ENCODE peak calls at places on chromosomes 7 and 10, in ten cellular contexts. C is cardiac fibroblast; T is HCT116; P is effector memory CD4-positive, alpha-beta T cell; I is heart right ventricle; W is epithelial cell of esophagus; Q is H7; B is uterus; A is HFF-Myc; O is brain microvascular endothelial cell. Y is an unnamed sample.

GRCh38 chr7:3427957-3428356 is 126.9 kb downstream of the SDK1 start:
- DNase-seq in C (no peak), T (peak; percentile 7), P (no peak), I (no peak), W (no peak), Q (peak; percentile 13), B (no peak), A (no peak), O (no peak), Y (no peak)

GRCh38 chr10:13885238-13885990 is 298.6 kb downstream of the PRPF18 start:
- DNase-seq in C (no peak), T (no peak), P (no peak), I (no peak), W (no peak), Q (no peak), B (no peak), A (no peak), O (no peak), Y (no peak)

GRCh38 chr7:151850484-151851159 is 26.3 kb downstream of the PRKAG2 start:
- DNase-seq in C (no peak), T (no peak), P (no peak), I (peak; percentile 6), W (no peak), Q (no peak), B (no peak), A (no peak), O (no peak), Y (no peak)

GRCh38 chr7:132072165-132072564 is 504.1 kb downstream of the PLXNA4 start:
- DNase-seq in C (no peak), T (no peak), P (no peak), I (no peak), W (no peak), Q (no peak), B (no peak), A (no peak), O (no peak), Y (no peak)

GRCh38 chr10:73810358-73810734 is 1.1 kb downstream of the NDST2 start:
- DNase-seq in C (no peak), T (no peak), P (no peak), I (no peak), W (no peak), Q (no peak), B (no peak), A (no peak), O (no peak), Y (no peak)

GRCh38 chr7:23462846-23463245 is 7.4 kb downstream of the IGF2BP3 start:
- DNase-seq in C (peak; percentile 72), T (no peak), P (no peak), I (no peak), W (peak; percentile 49), Q (no peak), B (no peak), A (no peak), O (peak; percentile 63), Y (no peak)

GRCh38 chr10:45008524-45009161 is 7.9 kb downstream of the ZNF22 start:
- DNase-seq in C (peak; percentile 92), T (peak; percentile 87), P (no peak), I (no peak), W (peak; percentile 83), Q (peak; percentile 66), B (no peak), A (peak; percentile 89), O (peak; percentile 89), Y (peak; percentile 70)

GRCh38 chr7:26553128-26553527 is 261.5 kb downstream of the SNX10 start:
- DNase-seq in C (no peak), T (no peak), P (no peak), I (no peak), W (no peak), Q (no peak), B (no peak), A (no peak), O (no peak), Y (no peak)

GRCh38 chr7:107212719-107213118 is 43.9 kb downstream of the HBP1 start:
- DNase-seq in C (no peak), T (no peak), P (no peak), I (no peak), W (no peak), Q (no peak), B (no peak), A (no peak), O (no peak), Y (no peak)

GRCh38 chr7:98137826-98138151 is 31.1 kb downstream of the LMTK2 start:
- DNase-seq in C (no peak), T (no peak), P (no peak), I (no peak), W (no peak), Q (no peak), B (no peak), A (no peak), O (no peak), Y (no peak)

GRCh38 chr10:116849271-116850057 is at the start of gene ENO4:
- DNase-seq in C (peak; percentile 79), T (peak; percentile 90), P (no peak), I (peak; percentile 68), W (peak; percentile 90), Q (peak; percentile 95), B (peak; percentile 69), A (peak; percentile 43), O (peak; percentile 77), Y (peak; percentile 30)

GRCh38 chr10:116829711-116830110 is 19.6 kb upstream of the ENO4 start:
- DNase-seq in C (no peak), T (no peak), P (no peak), I (no peak), W (no peak), Q (no peak), B (no peak), A (no peak), O (no peak), Y (no peak)

GRCh38 chr10:52074505-52074904 is 239.6 kb upstream of the DKK1 start:
- DNase-seq in C (no peak), T (no peak), P (no peak), I (no peak), W (no peak), Q (no peak), B (no peak), A (no peak), O (no peak), Y (no peak)

DNA sequence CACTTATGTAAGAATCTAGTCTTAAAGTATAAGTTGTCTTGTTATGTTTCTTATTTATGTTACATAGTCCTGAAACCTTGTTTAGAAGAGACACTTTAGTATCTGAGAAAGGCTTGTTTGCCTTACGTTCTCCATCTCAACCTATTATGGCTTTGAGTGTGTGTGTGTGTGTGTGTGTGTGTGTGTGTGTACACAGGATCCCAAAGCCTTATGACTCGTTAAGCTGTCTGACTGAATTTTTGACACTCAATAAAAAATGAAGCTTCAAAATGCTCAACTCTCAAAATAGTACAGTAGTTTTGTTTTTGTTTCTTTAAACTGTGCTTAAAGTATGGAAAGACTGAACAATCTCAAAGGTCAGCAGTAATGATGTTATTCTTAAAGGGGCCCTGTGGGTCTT is 18.0 kb downstream of the CALU start:
- DNase-seq in C (no peak), T (no peak), P (no peak), I (no peak), W (no peak), Q (no peak), B (no peak), A (no peak), O (no peak), Y (no peak)
- H3K4me3 ChIP-seq in C (no peak overlapping the region), T (no peak overlapping the region), P (no peak overlapping the region), I (no peak overlapping the region), W (no peak overlapping the region), Q (no peak overlapping the region), B (no peak overlapping the region), A (no peak overlapping the region), O (no peak overlapping the region), Y (no peak overlapping the region)

DNA sequence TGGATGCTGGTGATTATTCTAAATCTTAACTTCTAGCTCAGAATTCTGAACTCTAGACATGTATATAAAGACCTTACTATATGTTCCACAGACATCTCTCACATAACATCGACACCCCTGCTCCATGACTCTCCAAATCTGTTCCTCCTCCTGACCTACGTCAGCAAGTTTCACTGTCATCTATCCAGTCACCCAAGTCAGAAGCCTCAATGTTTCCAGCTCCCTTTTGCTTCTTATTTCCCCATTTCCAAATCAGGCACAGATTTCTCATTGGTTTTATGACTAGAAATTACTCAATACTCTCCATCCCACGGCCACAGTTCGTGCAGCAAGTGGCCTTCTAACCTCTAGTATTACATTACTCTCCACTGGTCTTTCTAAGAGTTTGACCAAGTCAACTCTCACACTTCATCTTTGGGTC is 28.5 kb downstream of the EPC1 start:
- DNase-seq in C (no peak), T (no peak), P (no peak), I (no peak), W (no peak), Q (no peak), B (no peak), A (no peak), O (no peak), Y (no peak)
- H3K4me3 ChIP-seq in C (no peak overlapping the region), T (no peak overlapping the region), P (peak overlapping the region; percentile 27), I (no peak overlapping the region), W (no peak overlapping the region), Q (no peak overlapping the region), B (no peak overlapping the region), A (no peak overlapping the region), O (no peak overlapping the region), Y (no peak overlapping the region)

DNA sequence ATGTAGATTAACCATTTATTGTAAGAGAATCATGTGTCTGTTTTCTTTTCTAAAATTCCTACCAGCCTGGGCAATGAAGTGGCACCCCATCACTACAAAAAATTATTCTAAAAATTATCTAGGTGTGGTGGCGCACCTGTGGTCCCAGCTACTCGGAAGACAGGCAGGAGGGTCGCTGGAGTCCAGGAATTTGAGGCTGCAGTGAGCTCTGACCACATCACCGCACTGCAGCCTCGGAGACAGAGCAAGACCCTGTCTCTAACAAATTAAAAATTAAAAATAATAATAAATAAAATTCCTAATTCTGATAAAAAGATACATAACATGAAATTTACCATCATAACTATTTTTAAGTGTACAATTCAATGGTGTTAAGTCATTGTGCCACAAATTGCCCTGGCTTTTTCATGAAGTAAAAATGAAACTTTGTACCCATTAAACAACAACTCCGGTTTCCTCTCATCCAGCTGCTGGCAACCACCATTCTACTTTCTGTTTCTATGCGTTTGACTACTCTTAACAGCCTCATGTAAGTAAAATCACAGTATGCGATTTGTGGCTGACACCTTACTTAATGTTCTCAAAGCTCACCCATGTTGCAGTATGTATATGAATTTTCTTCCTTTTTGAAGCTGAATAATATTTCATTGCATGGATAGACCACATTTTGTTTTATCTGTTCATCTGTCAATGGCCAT is 20.6 kb upstream of the USP6NL start:
- DNase-seq in C (no peak), T (no peak), P (no peak), I (no peak), W (no peak), Q (no peak), B (no peak), A (no peak), O (no peak), Y (no peak)
- H3K4me3 ChIP-seq in C (no peak overlapping the region), T (no peak overlapping the region), P (no peak overlapping the region), I (no peak overlapping the region), W (no peak overlapping the region), Q (no peak overlapping the region), B (no peak overlapping the region), A (no peak overlapping the region), O (no peak overlapping the region), Y (no peak overlapping the region)

DNA sequence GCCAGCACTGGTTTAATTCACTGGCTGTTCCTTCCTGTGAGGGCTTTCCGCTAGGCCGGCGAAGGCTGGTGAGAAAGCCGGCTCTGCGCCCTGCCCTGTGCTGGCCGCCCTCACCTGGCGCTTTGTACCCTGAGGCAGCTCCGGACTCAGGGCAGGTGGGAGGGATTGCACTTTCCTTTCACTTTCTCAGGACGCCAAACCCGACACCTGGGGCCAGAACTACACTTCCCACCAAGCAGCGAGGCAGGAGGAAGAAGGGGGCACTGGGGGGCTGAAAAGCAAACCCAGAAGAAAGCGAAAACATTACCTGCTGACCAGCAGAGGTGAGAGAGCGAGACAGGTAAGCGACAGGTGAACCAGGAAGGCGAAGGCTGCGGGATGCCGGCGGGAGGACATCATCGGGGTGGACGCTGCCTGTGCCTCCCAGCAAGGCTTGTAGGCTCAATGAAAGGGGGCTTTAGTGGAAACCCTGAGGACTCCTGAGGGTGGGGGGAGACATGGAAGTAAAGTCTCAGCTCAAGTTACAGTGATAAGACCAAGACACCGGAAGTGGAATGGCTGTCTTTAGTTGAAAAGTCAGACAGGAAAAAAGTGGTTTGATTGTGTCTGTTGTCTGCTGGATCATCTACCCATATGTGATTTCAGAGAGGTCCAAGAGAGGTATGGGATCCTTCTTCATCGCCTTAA is at the start of gene RAB19:
- DNase-seq in C (no peak), T (peak; percentile 16), P (peak; percentile 8), I (no peak), W (peak; percentile 29), Q (peak; percentile 85), B (no peak), A (no peak), O (no peak), Y (no peak)
- H3K4me3 ChIP-seq in C (peak within 1 kb of the TSS; percentile 38), T (peak within 1 kb of the TSS; percentile 74), P (peak within 1 kb of the TSS; percentile 76), I (peak within 1 kb of the TSS; percentile 12), W (peak within 1 kb of the TSS; percentile 59), Q (peak within 1 kb of the TSS; percentile 41), B (no peak within 1 kb of the TSS), A (no peak within 1 kb of the TSS), O (peak within 1 kb of the TSS; percentile 25), Y (peak within 1 kb of the TSS; percentile 20)